ENCODE peak calls at places on chromosomes 13 and 19, in nine cellular contexts. K, Z, G, M, P, A, N, S and R are unnamed samples.

GRCh38 chr13:70613295-70613694 is 505.0 kb upstream of the KLHL1 start:
- DNase-seq in K (no peak), Z (no peak), G (no peak), M (peak), P (no peak), A (no peak), N (no peak), S (peak), R (no peak)

GRCh38 chr13:93577105-93577504 is 350.5 kb downstream of the GPC6 start:
- DNase-seq in K (no peak), Z (no peak), G (no peak), M (no peak), P (no peak), A (no peak), N (no peak), S (no peak), R (no peak)

GRCh38 chr19:40305403-40305802 is 20.3 kb upstream of the AKT2 start:
- DNase-seq in K (peak), Z (peak), G (peak), M (peak), P (peak), A (peak), N (peak), S (peak), R (peak)

GRCh38 chr13:25046274-25046984 is 49.5 kb upstream of the PABPC3 start:
- DNase-seq in K (no peak), Z (peak), G (no peak), M (no peak), P (peak), A (no peak), N (no peak), S (no peak), R (no peak)

GRCh38 chr13:76884167-76884566 is 2.0 kb downstream of the KCTD12 start:
- DNase-seq in K (peak), Z (no peak), G (no peak), M (peak), P (peak), A (peak), N (peak), S (peak), R (no peak)

GRCh38 chr13:49667773-49668172 is 23.5 kb downstream of the EBPL start:
- DNase-seq in K (no peak), Z (no peak), G (no peak), M (no peak), P (no peak), A (no peak), N (no peak), S (no peak), R (no peak)

GRCh38 chr13:25945596-25945995 is 106.2 kb downstream of the SHISA2 start:
- DNase-seq in K (no peak), Z (no peak), G (no peak), M (peak), P (no peak), A (no peak), N (no peak), S (no peak), R (no peak)

GRCh38 chr19:4115050-4115817 is 8.7 kb downstream of the MAP2K2 start:
- DNase-seq in K (no peak), Z (peak), G (peak), M (no peak), P (no peak), A (no peak), N (peak), S (no peak), R (peak)

GRCh38 chr13:43307921-43308433 is 284.6 kb downstream of the DNAJC15 start:
- DNase-seq in K (peak), Z (peak), G (no peak), M (peak), P (no peak), A (peak), N (peak), S (no peak), R (no peak)

GRCh38 chr13:96819375-96819774 is 174.9 kb downstream of the OXGR1 start:
- DNase-seq in K (no peak), Z (no peak), G (no peak), M (no peak), P (no peak), A (no peak), N (no peak), S (no peak), R (no peak)

GRCh38 chr13:31951215-31951678 is 80.3 kb upstream of the FRY start:
- DNase-seq in K (peak), Z (peak), G (no peak), M (no peak), P (peak), A (peak), N (peak), S (no peak), R (no peak)

GRCh38 chr13:78589206-78589605 is 14.1 kb downstream of the POU4F1 start:
- DNase-seq in K (no peak), Z (no peak), G (no peak), M (peak), P (peak), A (no peak), N (no peak), S (no peak), R (no peak)

GRCh38 chr13:27266937-27267336 is 3.7 kb upstream of the RASL11A start:
- DNase-seq in K (no peak), Z (no peak), G (no peak), M (no peak), P (no peak), A (no peak), N (no peak), S (no peak), R (no peak)

GRCh38 chr13:31012285-31013024 is 80.0 kb downstream of the TEX26 start:
- DNase-seq in K (no peak), Z (no peak), G (no peak), M (peak), P (peak), A (no peak), N (no peak), S (peak), R (no peak)

GRCh38 chr13:27493981-27494380 is 43.6 kb upstream of the MTIF3 start:
- DNase-seq in K (no peak), Z (no peak), G (no peak), M (no peak), P (no peak), A (no peak), N (no peak), S (no peak), R (no peak)

GRCh38 chr13:44302948-44303575 is 70.6 kb upstream of the SERP2 start:
- DNase-seq in K (peak), Z (no peak), G (no peak), M (peak), P (no peak), A (no peak), N (no peak), S (no peak), R (peak)

GRCh38 chr13:99955107-99955746 is 16.3 kb downstream of the ZIC5 start:
- DNase-seq in K (no peak), Z (no peak), G (no peak), M (no peak), P (no peak), A (no peak), N (no peak), S (no peak), R (no peak)
- H3K4me3 ChIP-seq in K (no peak), Z (no peak), G (no peak), M (no peak), P (no peak), A (peak), N (no peak), S (no peak), R (no peak)

GRCh38 chr19:945401-946252 is 19.8 kb downstream of the ARID3A start:
- DNase-seq in K (no peak), Z (no peak), G (no peak), M (no peak), P (no peak), A (no peak), N (no peak), S (no peak), R (no peak)

GRCh38 chr19:944663-945241 is 18.9 kb downstream of the ARID3A start:
- DNase-seq in K (no peak), Z (no peak), G (no peak), M (no peak), P (no peak), A (no peak), N (no peak), S (no peak), R (no peak)

GRCh38 chr19:948842-949496 is 23.1 kb downstream of the ARID3A start:
- DNase-seq in K (no peak), Z (no peak), G (no peak), M (no peak), P (no peak), A (no peak), N (no peak), S (no peak), R (no peak)

GRCh38 chr19:947707-948533 is 22.1 kb downstream of the ARID3A start:
- DNase-seq in K (peak), Z (peak), G (no peak), M (no peak), P (no peak), A (no peak), N (peak), S (no peak), R (no peak)

DNA sequence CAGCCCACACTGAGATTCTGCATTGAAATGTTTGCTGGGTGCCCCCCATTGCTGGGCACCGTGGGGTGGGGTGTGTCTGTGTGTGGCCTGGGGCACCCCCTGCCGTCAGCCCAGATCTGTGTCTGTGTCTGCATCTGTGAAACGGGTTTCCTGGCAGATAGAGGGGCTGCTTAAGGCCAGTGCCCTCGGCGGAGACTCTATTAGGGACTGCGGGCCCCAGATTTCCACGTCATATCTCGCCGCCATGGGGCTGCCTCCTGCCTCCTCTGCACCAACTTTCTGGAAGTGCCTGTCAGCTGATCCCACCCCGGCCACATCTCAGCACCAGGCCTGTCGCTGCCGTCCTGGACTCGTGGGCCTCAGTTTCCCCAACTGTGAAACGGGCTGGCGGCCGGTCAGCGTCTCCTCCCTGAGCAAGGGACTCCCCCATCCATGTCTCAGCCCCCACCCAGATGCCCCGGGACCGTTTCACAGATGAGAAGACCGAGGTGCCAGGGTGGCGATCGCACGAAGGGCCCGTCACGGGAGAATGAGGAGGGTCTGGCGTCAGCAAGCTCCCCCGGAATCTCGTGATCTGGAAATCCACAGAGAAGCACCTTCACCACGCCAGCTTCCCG is 21.4 kb downstream of the ARID3A start:
- DNase-seq in K (no peak), Z (no peak), G (no peak), M (no peak), P (no peak), A (no peak), N (no peak), S (no peak), R (no peak)
- H3K4me3 ChIP-seq in K (no peak), Z (no peak), G (no peak), M (no peak), P (no peak), A (no peak), N (no peak), S (no peak), R (no peak)

DNA sequence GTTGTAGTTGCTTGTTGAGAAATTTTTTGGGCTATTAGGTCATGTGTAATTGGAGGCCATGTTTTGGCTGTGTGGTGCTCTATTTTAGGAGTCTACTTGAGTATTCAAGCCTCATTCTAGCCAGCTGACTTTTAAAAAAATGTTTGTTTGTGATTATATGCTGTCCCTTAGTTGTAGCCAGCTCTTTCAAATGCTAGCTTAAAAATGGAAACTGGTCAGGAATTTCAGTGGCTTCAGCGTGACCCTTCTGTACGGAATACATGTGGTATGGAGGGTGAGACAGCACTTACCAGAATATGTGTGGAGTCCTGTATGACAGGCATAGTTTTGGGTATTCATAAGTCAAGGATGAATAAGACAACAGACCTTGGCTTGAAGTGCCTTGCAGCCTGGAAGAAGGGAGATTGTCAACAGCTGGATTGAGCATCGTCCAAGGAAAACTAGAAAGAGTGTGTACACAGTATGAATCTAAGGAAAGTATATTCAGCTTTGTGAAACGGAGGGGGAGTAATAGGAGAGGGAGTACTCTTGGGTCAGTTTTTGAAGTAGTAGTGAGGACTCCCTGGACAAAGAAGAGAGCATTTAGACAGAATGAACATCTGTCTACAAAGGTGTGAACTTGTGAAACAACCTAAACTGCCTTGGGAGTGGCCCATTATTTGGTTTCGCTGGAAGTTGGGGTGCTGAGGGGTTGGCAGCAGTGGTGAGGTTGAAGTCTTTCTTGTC is 20.0 kb upstream of the WTIP start:
- DNase-seq in K (no peak), Z (no peak), G (no peak), M (peak), P (no peak), A (no peak), N (no peak), S (no peak), R (no peak)
- H3K4me3 ChIP-seq in K (no peak), Z (no peak), G (no peak), M (no peak), P (no peak), A (no peak), N (no peak), S (no peak), R (no peak)

DNA sequence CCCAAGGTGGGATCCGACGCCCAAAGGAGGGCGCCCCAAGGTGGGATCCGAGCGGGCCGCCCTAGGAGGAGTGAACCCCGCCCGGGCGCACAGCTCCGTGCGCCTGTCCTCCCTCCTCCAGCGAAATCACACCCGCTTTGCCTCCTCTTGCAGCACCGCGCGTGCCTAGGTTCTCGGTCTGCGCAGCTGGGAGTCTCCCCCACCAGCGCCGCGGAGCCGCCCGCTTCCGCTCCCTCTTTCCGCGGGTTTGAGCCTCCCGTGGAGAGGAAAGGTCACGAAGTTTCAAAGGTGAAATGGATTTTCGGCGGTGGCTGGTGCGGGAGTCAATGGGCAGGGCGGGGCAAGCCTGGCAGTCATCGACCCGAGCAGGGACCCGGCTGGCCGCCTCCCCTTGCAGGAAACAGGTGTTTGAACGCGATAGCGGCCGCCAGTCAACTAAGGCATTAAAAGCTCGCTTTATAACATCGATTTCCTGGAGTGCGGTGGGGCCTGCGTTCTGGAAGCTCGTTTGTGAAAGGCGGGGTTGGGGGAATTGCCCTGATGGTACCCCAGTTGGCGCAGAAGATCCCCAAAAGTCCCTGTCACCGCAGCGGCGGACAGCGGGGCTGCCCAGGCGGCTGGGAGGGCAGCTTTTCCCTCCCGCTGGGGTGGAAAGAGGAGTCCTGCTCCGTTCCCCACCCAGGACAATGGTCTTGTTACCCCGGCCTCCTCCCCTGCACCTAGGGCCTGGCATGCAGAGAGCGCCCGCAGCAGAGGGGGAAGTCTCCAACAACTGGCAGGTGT is 9.0 kb upstream of the SOX1 start:
- DNase-seq in K (no peak), Z (no peak), G (no peak), M (no peak), P (no peak), A (no peak), N (no peak), S (peak), R (peak)
- H3K4me3 ChIP-seq in K (no peak), Z (no peak), G (no peak), M (no peak), P (no peak), A (no peak), N (no peak), S (no peak), R (peak)